ENCODE peak calls at places on chromosomes 3 and 15, in four cellular contexts. I is A549, B is uterus, L is IMR-90. M is an unnamed sample.

GRCh38 chr15:81752149-81752942 is 293.5 kb downstream of the MEX3B start:
- DNase-seq in B (peak), L (peak), I (no peak), M (peak)

GRCh38 chr3:149134560-149134959 is 5.1 kb downstream of the HPS3 start:
- DNase-seq in L (peak), I (no peak), B (no peak), M (no peak)

GRCh38 chr3:190533511-190534282 is 19.8 kb downstream of the IL1RAP start:
- DNase-seq in I (peak), L (peak), B (peak), M (peak)

GRCh38 chr15:63634154-63634553 is 37.0 kb downstream of the FBXL22 start:
- DNase-seq in L (no peak), I (no peak), B (no peak), M (no peak)

GRCh38 chr3:113514265-113514769 is 639 bp downstream of the SPICE1 start:
- DNase-seq in I (no peak), L (peak), B (no peak), M (no peak)

GRCh38 chr3:185309309-185309708 is 53.6 kb upstream of the MAP3K13 start:
- DNase-seq in B (no peak), I (no peak), L (no peak), M (no peak)

GRCh38 chr3:183114779-183115178 is 15.5 kb upstream of the MCCC1 start:
- DNase-seq in I (no peak), L (no peak), B (no peak), M (no peak)

GRCh38 chr3:52679139-52679538 is 6.6 kb downstream of the PBRM1 start:
- DNase-seq in L (no peak), I (no peak), B (no peak), M (no peak)

GRCh38 chr3:23748398-23749110 is 57.2 kb upstream of the UBE2E1 start:
- DNase-seq in B (no peak), I (no peak), L (peak), M (no peak)

GRCh38 chr3:55267206-55267930 is 219.7 kb downstream of the WNT5A start:
- DNase-seq in I (no peak), B (no peak), L (peak), M (no peak)

GRCh38 chr3:8152826-8153418 is 348.7 kb upstream of the LMCD1 start:
- DNase-seq in I (no peak), L (no peak), B (no peak), M (no peak)

GRCh38 chr3:98602078-98602678 is 8.8 kb upstream of the CPOX start:
- DNase-seq in B (no peak), I (peak), L (peak), M (peak)

GRCh38 chr15:52337961-52338535 is 42.4 kb upstream of the MYO5C start:
- DNase-seq in L (no peak), B (no peak), I (no peak), M (no peak)

GRCh38 chr3:11206953-11207352 is 52.7 kb downstream of the HRH1 start:
- DNase-seq in I (no peak), L (no peak), B (no peak), M (no peak)

GRCh38 chr3:138937690-138938055 is 9.3 kb downstream of the FOXL2 start:
- DNase-seq in B (no peak), L (no peak), I (no peak), M (no peak)

GRCh38 chr15:71338827-71339542 is 223.7 kb downstream of the THSD4 start:
- DNase-seq in I (no peak), L (no peak), B (no peak), M (no peak)

GRCh38 chr15:35874260-35874905 is 328.4 kb upstream of the DPH6 start:
- DNase-seq in B (no peak), I (peak), L (peak), M (peak)

GRCh38 chr15:79863886-79864285 is 32.9 kb downstream of the MTHFS start:
- DNase-seq in I (no peak), B (no peak), L (peak), M (no peak)

GRCh38 chr15:47186071-47186470 is 531.2 kb upstream of the SEMA6D start:
- DNase-seq in B (no peak), L (no peak), I (no peak), M (no peak)

GRCh38 chr15:50128266-50128665 is 9.2 kb upstream of the ATP8B4 start:
- DNase-seq in L (no peak), I (no peak), B (no peak), M (no peak)

GRCh38 chr3:37707428-37708372 is 154.0 kb upstream of the CTDSPL start:
- DNase-seq in B (no peak), L (no peak), I (no peak), M (no peak)

GRCh38 chr15:79595995-79596622 is 164.0 kb downstream of the MINAR1 start:
- DNase-seq in I (peak), L (peak), B (no peak), M (peak)

GRCh38 chr3:48467473-48468267 is 21.1 kb downstream of the ATRIP start:
- DNase-seq in L (no peak), B (no peak), I (no peak), M (no peak)

GRCh38 chr3:142912440-142913172 is 23.7 kb upstream of the PCOLCE2 start:
- DNase-seq in B (no peak), I (no peak), L (no peak), M (no peak)

GRCh38 chr15:83571820-83572707 is 81.9 kb upstream of the ADAMTSL3 start:
- DNase-seq in L (peak), I (peak), B (no peak), M (peak)

GRCh38 chr3:111903067-111903511 is 44.0 kb downstream of the PHLDB2 start:
- DNase-seq in I (peak), B (no peak), L (peak), M (peak)

GRCh38 chr15:50068016-50068415 is 51.0 kb downstream of the ATP8B4 start:
- DNase-seq in B (no peak), L (no peak), I (no peak), M (no peak)

GRCh38 chr15:69996842-69997478 is 100.8 kb downstream of the TLE3 start:
- DNase-seq in B (no peak), I (no peak), L (no peak), M (no peak)

GRCh38 chr3:120177907-120178306 is 83.7 kb upstream of the GSK3B start:
- DNase-seq in L (no peak), B (no peak), I (no peak), M (no peak)

GRCh38 chr3:169666501-169667379 is 3.2 kb upstream of the MECOM start:
- DNase-seq in B (no peak), I (no peak), L (no peak), M (no peak)

GRCh38 chr15:59764775-59765174 is 75.7 kb upstream of the BNIP2 start:
- DNase-seq in L (no peak), B (no peak), I (no peak), M (no peak)

GRCh38 chr3:134345202-134345601 is 29.0 kb downstream of the AMOTL2 start:
- DNase-seq in B (peak), L (no peak), I (no peak), M (no peak)

GRCh38 chr15:28895146-28895545 is 9.4 kb downstream of the APBA2 start:
- DNase-seq in L (no peak), I (no peak), B (no peak), M (no peak)

GRCh38 chr15:68408971-68409370 is 23.0 kb downstream of the ITGA11 start:
- DNase-seq in L (no peak), I (no peak), B (peak), M (no peak)

GRCh38 chr3:75220932-75221331 is 443.2 kb upstream of the FRG2C start:
- DNase-seq in B (no peak), I (no peak), L (no peak), M (no peak)

GRCh38 chr3:183845608-183846288 is 20.4 kb upstream of the MAP6D1 start:
- DNase-seq in L (peak), B (no peak), I (no peak), M (no peak)

GRCh38 chr3:108755686-108756085 is 1.5 kb downstream of the RETNLB start:
- DNase-seq in L (no peak), I (no peak), B (no peak), M (no peak)

DNA sequence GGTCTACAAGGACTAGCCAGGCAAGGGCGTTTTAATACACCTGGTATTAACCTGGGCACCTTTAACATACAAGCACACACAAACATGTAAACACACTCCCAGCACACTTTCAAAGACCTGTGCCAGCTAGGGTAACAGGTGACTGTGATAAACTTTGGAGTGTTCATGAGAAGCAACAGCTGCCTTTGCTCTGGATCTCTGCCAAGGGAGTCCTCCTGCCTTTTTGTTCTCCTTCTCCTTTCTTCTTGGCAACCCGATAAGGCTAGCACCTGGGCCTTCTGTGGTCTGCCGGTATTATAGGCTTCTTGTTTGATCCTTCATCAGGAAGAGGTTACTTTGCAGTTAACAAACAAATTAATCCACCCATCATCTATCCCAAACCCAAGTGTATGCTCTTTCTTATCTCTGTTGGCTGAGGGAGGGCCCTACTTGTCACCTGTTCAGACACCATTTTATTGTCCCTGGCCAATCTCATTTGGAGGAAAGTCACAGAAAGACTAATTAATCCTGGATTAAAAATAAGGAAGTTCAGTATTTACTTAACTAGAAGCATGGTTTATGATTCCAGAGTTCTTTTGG is at the start of gene RETNLB:
- DNase-seq in B (no peak), I (no peak), L (no peak), M (no peak)
- TF ChIP-seq CTCF in B (no peak), I (no peak), L (no peak), M (no peak)

GRCh38 chr3:12722205-12722604 is 36.9 kb downstream of the TMEM40 start:
- DNase-seq in L (no peak), B (no peak), I (no peak), M (no peak)

GRCh38 chr3:12727481-12727880 is 31.6 kb downstream of the TMEM40 start:
- DNase-seq in B (no peak), L (no peak), I (no peak), M (no peak)

GRCh38 chr3:12725436-12725835 is 33.6 kb downstream of the TMEM40 start:
- DNase-seq in B (no peak), I (no peak), L (no peak), M (no peak)

GRCh38 chr3:12727937-12728336 is 31.1 kb downstream of the TMEM40 start:
- DNase-seq in I (no peak), B (no peak), L (no peak), M (no peak)

GRCh38 chr3:12724794-12725193 is 34.3 kb downstream of the TMEM40 start:
- DNase-seq in B (no peak), I (no peak), L (no peak), M (no peak)
- H3K4me3 ChIP-seq in B (no peak), I (no peak), L (no peak), M (no peak)

DNA sequence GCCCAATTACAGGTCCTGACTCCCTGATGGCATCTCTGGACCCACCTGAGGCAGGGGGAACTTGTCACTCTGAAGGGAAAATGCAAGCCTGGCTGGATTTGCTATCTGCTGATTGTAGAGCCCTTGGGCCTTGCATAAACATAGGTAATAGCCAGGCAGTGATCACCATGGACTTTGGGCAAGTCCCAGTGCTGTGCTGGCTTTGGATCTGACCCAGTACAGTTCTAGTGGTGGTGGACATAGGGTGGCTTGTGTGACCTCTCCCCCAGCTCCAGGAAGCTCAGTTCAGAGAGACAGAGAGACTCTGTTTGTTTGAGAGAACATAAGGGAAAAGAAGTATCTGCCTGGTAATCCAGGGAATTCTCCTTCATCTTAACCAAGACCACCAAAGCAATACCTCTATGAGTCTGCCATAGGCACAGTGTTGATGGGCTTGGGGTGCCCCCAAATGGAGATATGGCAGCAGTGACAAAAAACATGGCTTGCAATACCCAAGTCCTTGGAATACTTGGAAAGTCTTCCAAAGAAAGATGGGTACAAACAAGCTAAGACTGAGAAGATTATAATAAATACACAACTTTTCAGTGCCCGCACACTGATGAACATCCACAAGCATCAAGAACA is 348.5 kb downstream of the PYDC2 start:
- DNase-seq in B (no peak), I (no peak), L (no peak), M (no peak)
- TF ChIP-seq CTCF in B (no peak), I (no peak), L (no peak), M (no peak)

DNA sequence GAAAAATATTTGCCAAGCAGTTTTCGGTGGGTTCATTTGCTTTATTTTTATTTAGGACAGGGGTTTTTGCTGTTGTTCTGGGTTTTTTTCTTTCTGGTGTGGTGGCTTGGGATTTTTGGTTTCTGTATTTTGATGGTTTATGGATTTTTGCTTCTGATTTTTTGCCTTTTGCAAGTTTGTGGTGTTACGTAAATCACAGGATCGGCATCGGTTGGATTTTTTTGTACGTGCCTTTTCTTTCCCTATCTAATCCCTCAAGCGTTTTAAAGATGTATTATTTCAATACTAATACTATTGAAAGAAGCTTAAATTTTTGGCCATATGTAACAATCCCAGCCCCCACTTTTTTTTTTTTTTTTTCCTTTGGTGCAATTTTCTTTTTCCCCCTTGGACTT is 788 bp upstream of the BCL6 start:
- DNase-seq in L (no peak), I (no peak), B (no peak), M (no peak)
- H3K4me3 ChIP-seq in L (peak), I (peak), B (peak), M (peak)

GRCh38 chr3:16548721-16549120 is 35.2 kb upstream of the RFTN1 start:
- DNase-seq in I (no peak), B (no peak), L (peak), M (no peak)

GRCh38 chr3:16550305-16550675 is 36.8 kb upstream of the RFTN1 start:
- DNase-seq in L (no peak), I (no peak), B (no peak), M (no peak)

GRCh38 chr3:16552757-16553156 is 39.3 kb upstream of the RFTN1 start:
- DNase-seq in L (no peak), I (no peak), B (no peak), M (no peak)

GRCh38 chr3:16551342-16551976 is 38.0 kb upstream of the RFTN1 start:
- DNase-seq in L (no peak), B (no peak), I (no peak), M (no peak)

DNA sequence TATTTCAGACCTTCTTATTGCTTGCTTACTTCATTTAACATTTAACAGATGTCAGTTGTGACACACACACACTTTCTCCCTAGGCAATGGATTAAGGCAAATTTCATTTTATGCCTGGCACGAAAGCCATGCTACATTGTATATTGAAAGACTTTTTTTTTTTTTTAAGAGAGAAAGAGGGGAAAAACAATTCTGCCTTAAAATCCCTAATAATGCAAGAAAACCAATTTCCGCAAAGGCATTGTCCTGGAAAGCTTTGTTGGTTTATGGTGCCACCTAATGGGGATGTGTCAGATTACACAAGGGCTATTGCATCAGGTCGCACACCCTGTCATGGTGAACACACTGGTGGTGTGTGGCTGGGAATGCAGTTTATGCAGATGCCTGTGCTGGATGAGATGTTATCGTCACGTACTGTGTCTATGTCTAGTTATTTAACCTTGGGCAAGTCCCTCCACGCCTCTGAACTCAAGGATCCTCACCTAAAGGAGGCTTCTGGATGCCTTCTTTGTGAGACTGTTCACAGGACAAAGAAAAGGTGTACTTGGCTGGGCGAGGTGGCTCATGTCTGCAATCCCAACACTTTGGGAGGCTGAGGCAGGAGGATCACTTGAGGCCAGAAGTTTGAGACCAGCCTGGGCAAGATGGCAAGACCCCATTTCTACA is 37.3 kb upstream of the RFTN1 start:
- DNase-seq in L (peak), B (peak), I (peak), M (peak)
- TF ChIP-seq CTCF in L (peak), B (peak), I (peak), M (peak)

GRCh38 chr15:25848769-25849430 is 14.2 kb downstream of the ATP10A start:
- DNase-seq in L (no peak), I (no peak), B (no peak), M (no peak)

GRCh38 chr15:25849431-25849921 is 13.7 kb downstream of the ATP10A start:
- DNase-seq in L (peak), I (no peak), B (no peak), M (peak)

GRCh38 chr15:25848325-25848724 is 14.8 kb downstream of the ATP10A start:
- DNase-seq in L (no peak), B (no peak), I (no peak), M (no peak)

GRCh38 chr15:25852027-25852426 is 11.1 kb downstream of the ATP10A start:
- DNase-seq in B (no peak), L (no peak), I (no peak), M (no peak)

DNA sequence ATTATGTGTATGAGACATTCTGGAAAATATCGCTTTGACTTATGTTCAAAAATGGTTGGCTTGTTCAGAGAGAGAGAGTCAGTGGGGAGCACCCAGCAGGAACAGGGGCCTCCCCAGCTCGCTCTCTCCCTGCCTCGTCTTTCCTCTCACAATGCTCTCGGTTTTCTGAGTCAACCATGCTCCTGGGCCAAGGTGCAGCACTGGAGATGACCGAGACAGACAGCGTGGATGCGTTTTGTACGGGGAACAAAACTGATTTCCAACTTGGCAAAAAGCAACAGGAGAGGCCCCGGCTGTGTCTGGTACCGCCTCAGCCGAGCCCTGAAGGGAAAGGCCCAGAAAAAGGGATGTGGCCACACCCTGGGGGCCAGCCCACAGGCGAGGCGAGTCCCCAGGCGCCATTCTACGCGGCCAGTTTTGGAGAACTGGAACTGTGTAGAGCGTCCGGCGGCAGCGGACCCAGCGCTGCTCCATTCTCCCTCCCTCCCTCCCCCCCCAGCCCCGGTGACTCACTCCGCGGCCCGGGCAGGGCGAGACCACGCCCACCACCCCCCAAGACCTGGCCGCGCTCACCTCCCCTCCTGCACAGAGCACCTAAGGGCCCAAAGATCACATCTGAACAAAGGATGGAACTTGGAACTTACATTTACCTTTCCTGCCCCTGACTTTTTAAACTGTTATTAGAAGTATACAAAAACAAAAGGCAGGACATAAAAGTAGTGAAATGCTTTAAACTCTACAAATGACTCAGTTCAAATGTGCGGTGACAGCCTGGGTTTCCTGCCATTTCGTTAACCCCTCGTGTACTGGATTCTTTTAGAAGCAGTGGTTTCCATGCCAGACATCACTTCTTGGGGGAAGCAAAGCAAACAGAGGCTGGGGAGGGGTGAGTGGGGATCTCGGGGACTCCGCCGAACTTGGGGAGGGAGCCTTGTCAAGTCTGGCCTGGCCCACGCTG is 12.7 kb downstream of the ATP10A start:
- DNase-seq in B (peak), I (peak), L (peak), M (peak)
- H3K4me3 ChIP-seq in B (peak), I (peak), L (peak), M (peak)

GRCh38 chr3:194812177-194812576 is 126.5 kb downstream of the FAM43A start:
- DNase-seq in I (no peak), L (no peak), B (no peak), M (no peak)

GRCh38 chr3:194809382-194809781 is 123.7 kb downstream of the FAM43A start:
- DNase-seq in B (no peak), I (no peak), L (no peak), M (no peak)

GRCh38 chr3:194808709-194809108 is 123.0 kb downstream of the FAM43A start:
- DNase-seq in I (peak), L (peak), B (no peak), M (no peak)

GRCh38 chr3:194810076-194810475 is 124.4 kb downstream of the FAM43A start:
- DNase-seq in L (no peak), I (no peak), B (no peak), M (no peak)

GRCh38 chr3:194811118-194811517 is 125.4 kb downstream of the FAM43A start:
- DNase-seq in B (no peak), I (no peak), L (no peak), M (no peak)
- TF ChIP-seq CTCF in B (no peak), I (no peak), L (no peak), M (no peak)

M was measured in HFF-Myc.